ENCODE peak calls at places on chromosomes 11 and 22, in eight cellular contexts. C is fibroblast of lung, D is A549, P is heart right ventricle, W is mucosa of descending colon, E is PC-3, B is BE2C, O is lower lobe of right lung. A is an unnamed sample. For H3K4me1, the result is how much of the 10 kb centered on the place peaks cover.

GRCh38 chr22:36301851-36302250 is 48.9 kb downstream of the APOL1 start:
- DNase-seq in W (no peak), D (no peak), O (no peak), P (no peak), E (peak), C (peak), B (no peak), A (no peak)

GRCh38 chr11:30914143-30914762 is 328.1 kb upstream of the MPPED2 start:
- DNase-seq in B (peak), O (peak), P (peak), E (peak), W (peak), D (peak), C (peak), A (no peak)

GRCh38 chr11:118658372-118659313 is 20.8 kb downstream of the TREH start:
- DNase-seq in C (peak), W (no peak), B (no peak), D (no peak), E (peak), P (no peak), O (no peak), A (no peak)

GRCh38 chr11:6932150-6932549 is 5.9 kb downstream of the ZNF215 start:
- DNase-seq in D (no peak), B (no peak), P (no peak), O (no peak), W (no peak), C (no peak), E (no peak), A (no peak)

GRCh38 chr22:27686534-27686933 is 115.0 kb downstream of the MN1 start:
- DNase-seq in D (peak), O (no peak), B (peak), E (no peak), P (peak), C (peak), W (peak), A (no peak)

GRCh38 chr11:94873910-94874575 is 99.3 kb downstream of the CWC15 start:
- DNase-seq in E (no peak), P (no peak), O (no peak), D (no peak), W (no peak), B (no peak), C (no peak), A (no peak)

GRCh38 chr11:108693852-108694251 is 29.0 kb downstream of the DDX10 start:
- DNase-seq in B (no peak), E (peak), C (peak), D (no peak), P (no peak), W (no peak), O (no peak), A (no peak)

GRCh38 chr22:39658806-39659463 is 88.4 kb downstream of the CACNA1I start:
- DNase-seq in W (no peak), C (no peak), P (no peak), B (no peak), O (no peak), E (no peak), D (no peak), A (no peak)

GRCh38 chr11:132734217-132734616 is 798.1 kb downstream of the OPCML start:
- DNase-seq in C (peak), P (no peak), W (no peak), O (no peak), B (no peak), E (no peak), D (no peak), A (no peak)

GRCh38 chr11:77082838-77083552 is 16.2 kb downstream of the CAPN5 start:
- DNase-seq in P (peak), C (peak), O (peak), W (peak), E (no peak), D (no peak), B (peak), A (no peak)

GRCh38 chr11:102254047-102254446 is 63.2 kb upstream of the BIRC3 start:
- DNase-seq in D (peak), O (no peak), B (no peak), P (no peak), W (no peak), E (peak), C (no peak), A (no peak)

GRCh38 chr11:126355324-126355925 is at the start of gene ST3GAL4:
- DNase-seq in W (peak), B (peak), D (peak), C (peak), E (peak), O (peak), P (peak), A (no peak)

GRCh38 chr11:106503901-106504300 is 426.4 kb downstream of the AASDHPPT start:
- DNase-seq in O (no peak), B (no peak), C (peak), D (no peak), W (no peak), E (no peak), P (no peak), A (no peak)

GRCh38 chr11:102438311-102439062 is 14.1 kb downstream of the TMEM123 start:
- DNase-seq in C (no peak), D (no peak), O (peak), P (no peak), W (no peak), E (no peak), B (no peak), A (peak)

DNA sequence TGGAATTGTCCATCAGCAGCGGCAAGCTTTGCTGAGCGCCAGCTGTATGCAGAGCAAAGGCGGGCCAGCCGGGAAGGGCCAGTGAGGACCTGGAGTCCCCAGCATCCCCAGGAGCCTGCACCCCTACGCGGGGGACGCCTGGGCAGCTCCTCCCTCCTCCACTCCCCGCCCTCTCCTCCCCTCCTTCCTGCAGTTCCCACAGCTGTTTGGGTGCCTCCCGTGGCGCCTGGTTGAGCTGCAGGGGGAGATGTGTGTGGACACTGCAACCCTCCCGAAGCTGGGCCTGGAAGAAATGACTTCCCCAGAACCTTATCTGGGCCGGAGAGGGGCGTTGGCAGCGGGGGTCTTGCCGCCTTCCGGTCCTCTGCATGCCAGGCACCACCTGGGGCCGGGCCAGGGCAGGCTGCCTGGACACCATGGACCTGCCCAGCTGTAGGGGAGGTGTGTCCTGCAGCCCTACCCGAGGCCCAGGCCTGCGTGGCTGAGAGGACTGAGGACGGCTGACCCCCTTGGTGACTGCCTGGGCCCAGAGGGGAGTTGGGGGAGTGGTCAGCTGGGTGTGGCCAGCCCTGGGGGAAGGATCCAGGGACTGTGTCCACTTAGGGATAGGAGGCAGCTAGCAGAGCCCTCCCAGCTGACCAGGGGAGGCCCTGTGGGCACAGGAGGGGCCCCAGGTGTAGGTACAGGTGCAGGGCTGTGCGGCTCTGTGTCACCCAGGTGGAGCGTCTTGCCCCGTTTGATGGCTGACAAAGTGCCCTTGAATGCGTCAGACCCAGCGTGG is 16.8 kb upstream of the MUC6 start:
- DNase-seq in E (peak), P (peak), O (peak), D (no peak), C (no peak), B (peak), W (peak), A (no peak)
- TF ChIP-seq CTCF in E (no peak), P (no peak), O (no peak), D (no peak), C (peak), B (no peak), W (no peak), A (no peak)

GRCh38 chr11:58591659-58592058 is 12.8 kb downstream of the ZFP91 start:
- DNase-seq in B (no peak), E (no peak), C (no peak), P (no peak), O (no peak), W (no peak), D (no peak), A (no peak)

GRCh38 chr11:58592760-58593472 is 14.1 kb downstream of the ZFP91 start:
- DNase-seq in E (peak), C (no peak), D (no peak), O (no peak), B (no peak), W (peak), P (no peak), A (no peak)

GRCh38 chr11:58597749-58598148 is 18.9 kb downstream of the ZFP91 start:
- DNase-seq in B (no peak), W (no peak), E (no peak), D (no peak), P (no peak), O (no peak), C (no peak), A (no peak)

GRCh38 chr11:58596621-58597020 is 17.8 kb downstream of the ZFP91 start:
- DNase-seq in C (no peak), B (no peak), D (no peak), W (no peak), O (no peak), P (no peak), E (no peak), A (no peak)

DNA sequence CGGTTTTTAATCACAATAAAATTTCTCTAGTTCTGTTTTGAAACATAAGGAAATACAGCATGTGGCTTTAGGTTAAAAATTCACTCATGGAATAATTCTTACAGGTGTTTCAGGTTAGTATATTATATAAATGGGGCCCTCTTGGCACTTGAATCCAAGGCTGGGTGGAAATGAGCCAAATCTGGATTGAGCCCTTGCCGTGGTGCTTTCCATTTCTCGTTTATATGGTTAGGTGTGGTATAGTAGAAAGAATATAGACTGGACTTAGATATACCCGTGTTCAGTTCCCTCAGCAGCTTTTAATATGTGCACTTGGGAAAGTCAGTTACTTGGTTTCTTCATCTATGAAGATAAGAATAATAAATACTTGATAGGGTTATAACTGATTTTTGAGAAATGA is 16.0 kb downstream of the ZFP91 start:
- DNase-seq in O (no peak), B (no peak), W (no peak), E (no peak), C (no peak), D (no peak), P (no peak), A (no peak)
- H3K4me1 ChIP-seq in O (under half), B (under half), W (under half), E (under half), C (under half), D (under half), P (under half), A (under half)

DNA sequence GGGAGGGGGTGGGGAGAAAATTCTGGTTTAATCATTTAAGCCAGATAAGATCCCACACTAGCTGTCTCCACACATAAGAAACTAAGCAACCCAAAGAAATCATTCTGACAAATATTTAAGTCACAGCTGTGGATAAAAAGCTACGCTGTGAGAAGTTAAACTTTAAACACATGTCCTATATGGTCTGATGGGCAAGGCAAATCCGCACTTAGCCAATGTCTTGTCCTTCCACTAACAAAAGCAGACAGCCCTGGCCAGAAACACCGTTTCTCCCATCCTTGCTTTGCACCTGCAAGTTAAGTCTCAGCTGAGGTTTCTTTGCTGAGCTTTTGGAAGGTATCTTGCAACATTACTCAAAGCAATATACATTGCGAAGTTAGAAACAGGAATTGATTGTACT is 68.0 kb downstream of the ETS1 start:
- DNase-seq in E (peak), W (no peak), D (no peak), B (no peak), C (no peak), O (no peak), P (no peak), A (no peak)
- H3K4me3 ChIP-seq in E (peak), W (no peak), D (peak), B (no peak), C (peak), O (peak), P (peak), A (peak)

GRCh38 chr22:49271831-49272230 is 555.8 kb downstream of the BRD1 start:
- DNase-seq in D (no peak), C (no peak), E (no peak), P (no peak), B (no peak), W (no peak), O (no peak), A (no peak)
- TF ChIP-seq CTCF in D (no peak), C (no peak), E (no peak), P (no peak), B (no peak), W (no peak), O (no peak), A (no peak)

GRCh38 chr22:44601725-44602124 is 100.3 kb upstream of the PRR5 start:
- DNase-seq in B (no peak), D (no peak), W (no peak), O (no peak), C (no peak), E (no peak), P (no peak), A (no peak)
- H3K4me1 ChIP-seq in B (under half), D (under half), W (under half), O (under half), C (under half), E (under half), P (under half), A (under half)

GRCh38 chr11:64450168-64450560 is 91.2 kb downstream of the RPS6KA4 start:
- DNase-seq in C (no peak), B (no peak), O (no peak), E (no peak), P (no peak), D (no peak), W (no peak), A (no peak)
- H3K4me3 ChIP-seq in C (no peak), B (no peak), O (no peak), E (no peak), P (no peak), D (no peak), W (no peak), A (no peak)